ENCODE peak calls at places on chromosomes 13 and 19, in ten cellular contexts. C, W, F, M, L, Y, D, Z, O and G are unnamed samples.

GRCh38 chr19:48683349-48683748 is 10.5 kb upstream of the NTN5 start:
- DNase-seq in C (no peak), W (peak; percentile 59), F (peak; percentile 20), M (no peak), L (no peak), Y (peak; percentile 52), D (peak; percentile 44), Z (no peak), O (no peak), G (no peak)

GRCh38 chr19:54230031-54230430 is 7.2 kb upstream of the LILRB3 start:
- DNase-seq in C (no peak), W (no peak), F (no peak), M (no peak), L (no peak), Y (peak; percentile 4), D (no peak), Z (no peak), O (no peak), G (no peak)

GRCh38 chr13:110874508-110874960 is 40.3 kb downstream of the ANKRD10 start:
- DNase-seq in C (peak; percentile 73), W (peak; percentile 28), F (peak; percentile 67), M (peak; percentile 91), L (peak; percentile 81), Y (peak; percentile 89), D (peak; percentile 86), Z (peak; percentile 69), O (peak; percentile 60), G (peak; percentile 83)

GRCh38 chr19:44603201-44603945 is 10.0 kb upstream of the IGSF23 start:
- DNase-seq in C (no peak), W (no peak), F (no peak), M (no peak), L (no peak), Y (no peak), D (no peak), Z (no peak), O (peak; percentile 82), G (no peak)

GRCh38 chr19:23776507-23777205 is 18.0 kb upstream of the ZNF681 start:
- DNase-seq in C (no peak), W (no peak), F (no peak), M (no peak), L (no peak), Y (no peak), D (no peak), Z (no peak), O (no peak), G (no peak)

GRCh38 chr13:110869805-110870706 is 44.8 kb downstream of the ANKRD10 start:
- DNase-seq in C (peak; percentile 28), W (peak; percentile 71), F (peak; percentile 96), M (peak; percentile 100), L (no peak), Y (peak; percentile 94), D (peak; percentile 93), Z (no peak), O (peak; percentile 100), G (peak; percentile 84)

GRCh38 chr13:30739646-30740642 is 4.6 kb downstream of the ALOX5AP start:
- DNase-seq in C (peak; percentile 52), W (no peak), F (no peak), M (no peak), L (peak; percentile 60), Y (no peak), D (no peak), Z (no peak), O (peak; percentile 91), G (peak; percentile 9)

GRCh38 chr19:44438441-44438840 is 9.8 kb downstream of the ZNF229 start:
- DNase-seq in C (no peak), W (no peak), F (no peak), M (no peak), L (no peak), Y (no peak), D (no peak), Z (no peak), O (no peak), G (no peak)

GRCh38 chr19:42252365-42253244 is 2.3 kb downstream of the ERF start:
- DNase-seq in C (no peak), W (no peak), F (no peak), M (no peak), L (no peak), Y (peak; percentile 60), D (no peak), Z (no peak), O (peak; percentile 59), G (peak; percentile 38)

GRCh38 chr19:47421844-47422395 is 2.6 kb upstream of the MEIS3 start:
- DNase-seq in C (no peak), W (no peak), F (no peak), M (peak; percentile 94), L (no peak), Y (no peak), D (no peak), Z (peak; percentile 63), O (no peak), G (peak; percentile 64)

GRCh38 chr13:114004416-114005205 is 30.7 kb upstream of the C13orf46 start:
- DNase-seq in C (no peak), W (no peak), F (peak; percentile 4), M (no peak), L (no peak), Y (peak; percentile 34), D (peak; percentile 30), Z (no peak), O (peak; percentile 96), G (no peak)

GRCh38 chr19:17766543-17767131 is 15.4 kb downstream of the FCHO1 start:
- DNase-seq in C (peak; percentile 59), W (peak; percentile 78), F (peak; percentile 16), M (peak; percentile 92), L (peak; percentile 74), Y (peak; percentile 84), D (peak; percentile 78), Z (no peak), O (peak; percentile 81), G (no peak)

GRCh38 chr13:24254151-24254810 is 55.1 kb upstream of the C1QTNF9 start:
- DNase-seq in C (peak; percentile 59), W (no peak), F (no peak), M (no peak), L (no peak), Y (peak; percentile 66), D (no peak), Z (no peak), O (no peak), G (no peak)

GRCh38 chr19:6739884-6740588 is 556 bp downstream of the TRIP10 start:
- DNase-seq in C (peak; percentile 58), W (no peak), F (peak; percentile 80), M (peak; percentile 74), L (peak; percentile 71), Y (no peak), D (peak; percentile 72), Z (no peak), O (no peak), G (peak; percentile 69)

GRCh38 chr19:52155596-52156359 is 15.6 kb downstream of the ZNF836 start:
- DNase-seq in C (no peak), W (no peak), F (no peak), M (no peak), L (no peak), Y (no peak), D (no peak), Z (no peak), O (no peak), G (no peak)